ENCODE peak calls at places on chromosomes 13 and 19, in ten cellular contexts. M, B, F, H, E, U, X, W, Q and O are unnamed samples.

GRCh38 chr19:57934820-57935665 is at the start of gene ZNF418:
- DNase-seq in W (peak), F (peak), U (peak), M (peak), B (no peak), E (peak), Q (peak), H (peak), X (no peak), O (peak)

GRCh38 chr13:98406475-98406874 is 170.4 kb downstream of the STK24 start:
- DNase-seq in F (no peak), U (no peak), H (no peak), Q (no peak), B (peak), W (no peak), X (no peak), M (no peak), E (no peak), O (no peak)

GRCh38 chr19:42006569-42006968 is 12.5 kb upstream of the ATP1A3 start:
- DNase-seq in W (no peak), U (no peak), M (no peak), B (no peak), X (no peak), Q (no peak), F (no peak), E (no peak), H (no peak), O (no peak)

GRCh38 chr19:2507109-2507508 is 31.2 kb downstream of the GADD45B start:
- DNase-seq in Q (no peak), B (peak), U (no peak), X (no peak), F (no peak), M (no peak), W (no peak), E (peak), H (peak), O (no peak)

GRCh38 chr13:33745370-33746324 is 72.3 kb upstream of the RFC3 start:
- DNase-seq in W (no peak), M (no peak), X (peak), F (no peak), E (no peak), H (no peak), U (no peak), B (peak), Q (no peak), O (no peak)

GRCh38 chr13:51644649-51645048 is 60.4 kb downstream of the WDFY2 start:
- DNase-seq in B (no peak), E (peak), M (no peak), W (no peak), H (no peak), Q (no peak), U (no peak), X (no peak), F (no peak), O (no peak)

GRCh38 chr19:308471-309205 is 17.4 kb upstream of the PLPP2 start:
- DNase-seq in F (no peak), M (no peak), W (no peak), B (no peak), Q (no peak), X (no peak), U (no peak), H (no peak), E (no peak), O (no peak)

GRCh38 chr19:55460670-55461258 is 678 bp downstream of the ISOC2 start:
- DNase-seq in H (peak), U (peak), F (peak), X (no peak), E (peak), Q (peak), B (peak), W (no peak), M (peak), O (no peak)

GRCh38 chr13:85659493-85659892 is 139.7 kb downstream of the SLITRK6 start:
- DNase-seq in U (no peak), H (no peak), Q (no peak), F (no peak), X (no peak), M (no peak), B (no peak), E (no peak), W (no peak), O (no peak)

GRCh38 chr13:106986033-106986484 is 418.1 kb upstream of the ARGLU1 start:
- DNase-seq in M (no peak), W (no peak), U (no peak), H (peak), Q (no peak), E (peak), F (no peak), B (no peak), X (no peak), O (no peak)

GRCh38 chr13:19601749-19602725 is 31.4 kb upstream of the MPHOSPH8 start:
- DNase-seq in M (peak), E (peak), X (no peak), H (peak), F (no peak), Q (peak), U (peak), B (peak), W (peak), O (peak)

GRCh38 chr19:46407891-46408426 is 5.4 kb downstream of the CCDC8 start:
- DNase-seq in X (no peak), B (no peak), M (no peak), U (no peak), F (no peak), W (no peak), H (no peak), Q (no peak), E (no peak), O (no peak)

GRCh38 chr13:32837973-32838940 is 178.0 kb upstream of the KL start:
- DNase-seq in F (no peak), X (no peak), H (no peak), W (no peak), Q (no peak), B (no peak), U (no peak), M (no peak), E (no peak), O (no peak)